ENCODE peak calls at places on chromosomes 11 and 22, in seven cellular contexts. H, L, V, I, G, A and B are unnamed samples. For H3K4me1, the result is how much of the 10 kb centered on the place peaks cover.

GRCh38 chr11:12110714-12111481 is 508 bp downstream of the MICAL2 start:
- DNase-seq in V (peak), A (no peak), G (peak), I (no peak), L (peak), H (no peak), B (peak)

GRCh38 chr11:8209208-8209807 is 40.5 kb upstream of the RIC3 start:
- DNase-seq in A (no peak), V (no peak), L (no peak), I (no peak), H (no peak), G (peak), B (no peak)

GRCh38 chr11:68206211-68206610 is 6.9 kb downstream of the KMT5B start:
- DNase-seq in H (peak), G (peak), V (no peak), L (no peak), I (peak), A (peak), B (no peak)

GRCh38 chr11:86473991-86474833 is 99.5 kb downstream of the CCDC81 start:
- DNase-seq in I (peak), V (no peak), H (peak), A (peak), L (no peak), G (no peak), B (no peak)

GRCh38 chr11:67453816-67454732 is 1.1 kb upstream of the CABP4 start:
- DNase-seq in G (no peak), I (no peak), L (peak), A (no peak), V (no peak), H (no peak), B (no peak)

GRCh38 chr11:92489831-92490399 is 265.3 kb downstream of the FAT3 start:
- DNase-seq in L (no peak), H (no peak), V (no peak), G (no peak), I (no peak), A (no peak), B (no peak)

GRCh38 chr22:49983148-49984042 is 22.8 kb downstream of the PIM3 start:
- DNase-seq in A (no peak), H (no peak), I (no peak), G (no peak), V (no peak), L (peak), B (no peak)

GRCh38 chr11:78656327-78656726 is 81.7 kb upstream of the NARS2 start:
- DNase-seq in I (no peak), H (no peak), V (no peak), L (no peak), G (no peak), A (no peak), B (no peak)

GRCh38 chr11:20451568-20451967 is 64.1 kb downstream of the PRMT3 start:
- DNase-seq in A (no peak), L (no peak), I (no peak), G (no peak), H (no peak), V (no peak), B (no peak)

GRCh38 chr11:125263268-125263790 is 98.8 kb downstream of the PKNOX2 start:
- DNase-seq in L (peak), G (peak), A (peak), I (no peak), V (peak), H (peak), B (peak)

GRCh38 chr11:33690290-33691050 is 10.2 kb downstream of the C11orf91 start:
- DNase-seq in A (peak), H (peak), I (peak), V (no peak), G (peak), L (peak), B (no peak)

GRCh38 chr22:50118557-50119168 is 28.9 kb downstream of the MOV10L1 start:
- DNase-seq in I (peak), A (peak), L (peak), V (peak), H (peak), G (peak), B (no peak)

GRCh38 chr22:48902001-48902869 is 925.4 kb downstream of the BRD1 start:
- DNase-seq in G (no peak), H (no peak), A (no peak), L (no peak), V (no peak), I (no peak), B (no peak)

GRCh38 chr11:42841563-42841962 is 470.2 kb upstream of the API5 start:
- DNase-seq in V (no peak), I (no peak), A (no peak), G (no peak), H (no peak), L (no peak), B (no peak)

GRCh38 chr11:130055637-130056036 is 14.1 kb upstream of the APLP2 start:
- DNase-seq in G (no peak), V (no peak), L (no peak), I (no peak), A (no peak), H (no peak), B (peak)

GRCh38 chr11:1048375-1049070 is 12.0 kb upstream of the MUC6 start:
- DNase-seq in I (no peak), A (no peak), L (peak), H (no peak), V (no peak), G (no peak), B (peak)

GRCh38 chr11:118295834-118296454 is 8.6 kb upstream of the CD3E start:
- DNase-seq in I (no peak), G (peak), H (peak), V (peak), L (no peak), A (peak), B (peak)

GRCh38 chr22:44440224-44441160 is 57.5 kb downstream of the RTL6 start:
- DNase-seq in V (no peak), G (no peak), A (no peak), I (no peak), H (no peak), L (no peak), B (no peak)

GRCh38 chr11:13717331-13717730 is 48.9 kb downstream of the FAR1 start:
- DNase-seq in L (no peak), G (no peak), A (peak), V (no peak), H (peak), I (no peak), B (no peak)

GRCh38 chr22:17920145-17920605 is 104.2 kb downstream of the MICAL3 start:
- DNase-seq in I (no peak), A (peak), H (peak), G (peak), L (peak), V (peak), B (peak)

GRCh38 chr11:20368441-20368840 is 4.9 kb downstream of the HTATIP2 start:
- DNase-seq in A (no peak), G (no peak), V (no peak), L (no peak), H (no peak), I (no peak), B (peak)

GRCh38 chr22:37940698-37941376 is 12.6 kb downstream of the C22orf23 start:
- DNase-seq in L (no peak), V (no peak), H (no peak), G (no peak), A (no peak), I (no peak), B (no peak)

GRCh38 chr11:105226062-105226461 is 86.5 kb upstream of the CARD18 start:
- DNase-seq in G (no peak), H (peak), V (no peak), L (no peak), I (no peak), A (no peak), B (no peak)

GRCh38 chr22:31692186-31692886 is 30.3 kb upstream of the PISD start:
- DNase-seq in G (no peak), I (no peak), A (no peak), L (no peak), V (no peak), H (peak), B (no peak)

GRCh38 chr11:74141274-74141695 is 29.5 kb downstream of the C2CD3 start:
- DNase-seq in G (no peak), I (no peak), A (peak), H (no peak), L (no peak), V (peak), B (peak)

GRCh38 chr11:89381094-89381493 is 110.1 kb downstream of the NOX4 start:
- DNase-seq in H (peak), I (no peak), G (peak), A (peak), L (no peak), V (no peak), B (no peak)

GRCh38 chr11:64022125-64022784 is 13.5 kb upstream of the FLRT1 start:
- DNase-seq in A (no peak), H (no peak), L (no peak), I (no peak), G (no peak), V (no peak), B (no peak)

GRCh38 chr11:18775492-18776292 is 15.9 kb downstream of the PTPN5 start:
- DNase-seq in I (peak), A (peak), G (peak), L (no peak), V (peak), H (peak), B (peak)

GRCh38 chr11:105829084-105829483 is 193.0 kb downstream of the MSANTD4 start:
- DNase-seq in H (no peak), I (no peak), L (no peak), V (no peak), A (no peak), G (no peak), B (no peak)

GRCh38 chr11:2421226-2421994 is 20.9 kb downstream of the TSSC4 start:
- DNase-seq in L (no peak), V (no peak), A (no peak), G (no peak), H (no peak), I (no peak), B (no peak)

GRCh38 chr11:1089738-1090599 is 15.3 kb downstream of the MUC2 start:
- DNase-seq in H (no peak), G (no peak), A (no peak), I (no peak), L (no peak), V (no peak), B (no peak)

GRCh38 chr11:134993691-134994243 is 581.7 kb upstream of the B3GAT1 start:
- DNase-seq in A (no peak), V (no peak), G (no peak), I (no peak), L (no peak), H (no peak), B (no peak)

GRCh38 chr11:75625970-75626691 is 42.7 kb downstream of the MAP6 start:
- DNase-seq in A (no peak), V (no peak), L (no peak), I (peak), G (no peak), H (peak), B (no peak)

GRCh38 chr11:57490456-57491248 is 24.9 kb downstream of the SLC43A1 start:
- DNase-seq in A (no peak), I (no peak), L (no peak), G (no peak), V (no peak), H (peak), B (no peak)

GRCh38 chr11:57487920-57488319 is 27.6 kb downstream of the SLC43A1 start:
- DNase-seq in A (no peak), H (no peak), G (no peak), L (no peak), V (no peak), I (no peak), B (no peak)

GRCh38 chr11:57484141-57484710 is 23.9 kb downstream of the RTN4RL2 start:
- DNase-seq in H (no peak), G (no peak), V (no peak), L (no peak), A (no peak), I (no peak), B (no peak)

GRCh38 chr11:57485217-57486007 is 25.1 kb downstream of the RTN4RL2 start:
- DNase-seq in H (peak), I (no peak), L (no peak), A (no peak), G (no peak), V (no peak), B (no peak)

GRCh38 chr11:57487021-57487778 is 26.9 kb downstream of the RTN4RL2 start:
- DNase-seq in L (no peak), H (no peak), A (no peak), G (no peak), I (no peak), V (no peak), B (no peak)
- TF ChIP-seq CTCF in L (no peak), H (no peak), A (no peak), G (no peak), I (no peak), V (no peak), B (no peak)

DNA sequence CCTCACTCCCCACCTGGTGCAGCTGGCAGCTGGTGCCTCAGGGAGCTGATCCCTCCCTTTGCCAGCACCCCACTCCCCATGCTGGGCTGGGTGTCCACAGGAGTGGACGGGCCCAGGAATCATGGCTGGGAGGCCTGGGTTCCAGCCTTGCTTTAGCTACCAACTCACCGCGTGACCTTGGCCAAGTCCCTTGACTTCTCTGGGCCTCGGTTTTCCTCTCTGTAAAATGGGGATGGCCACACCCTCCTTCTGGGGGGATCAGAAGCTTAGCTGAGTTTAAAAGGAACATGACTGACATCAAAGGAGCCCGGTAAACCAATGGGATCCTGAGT is 116.9 kb downstream of the KIAA1671 start:
- DNase-seq in H (no peak), A (no peak), V (no peak), L (no peak), G (no peak), I (no peak), B (no peak)
- H3K4me1 ChIP-seq in H (under half), A (under half), V (under half), L (under half), G (under half), I (under half), B (half or more)

GRCh38 chr11:65652511-65653228 is 10.0 kb downstream of the RELA start:
- DNase-seq in A (peak), H (peak), L (peak), I (peak), G (peak), V (peak), B (peak)
- TF ChIP-seq POLR2A in A (peak), H (peak), L (peak), I (peak), G (peak), V (peak), B (no peak)

GRCh38 chr11:101390539-101390938 is 193.3 kb downstream of the TRPC6 start:
- DNase-seq in A (no peak), L (no peak), G (no peak), V (no peak), I (no peak), H (peak), B (no peak)
- TF ChIP-seq CTCF in A (no peak), L (no peak), G (no peak), V (peak), I (peak), H (peak), B (no peak)